ENCODE peak calls at places on chromosomes 4 and X, in ten cellular contexts. I is omental fat pad, P is fibroblast of lung, C is lower lobe of right lung, Z is breast epithelium, K is Panc1, Q is adrenal gland, A is WERI-Rb-1, B is fibroblast of villous mesenchyme, D is AG04449. L is an unnamed sample.

GRCh38 chr4:26568446-26568994 is 15.4 kb upstream of the TBC1D19 start:
- DNase-seq in I (no peak), P (peak), C (no peak), Z (no peak), K (peak), Q (no peak), A (no peak), B (peak), D (peak), L (no peak)

GRCh38 chrX:106894978-106895452 is 8.1 kb downstream of the RIPPLY1 start:
- DNase-seq in I (no peak), P (peak), C (no peak), Z (no peak), K (no peak), Q (peak), A (no peak), B (peak), D (no peak), L (no peak)

GRCh38 chr4:85474818-85475630 is at the start of gene ARHGAP24:
- DNase-seq in I (peak), P (peak), C (peak), Z (peak), K (no peak), Q (peak), A (no peak), B (peak), D (peak), L (peak)

GRCh38 chr4:181823183-181823582 is 420.0 kb upstream of the TENM3 start:
- DNase-seq in I (no peak), P (no peak), C (no peak), Z (no peak), K (no peak), Q (no peak), A (no peak), B (no peak), D (no peak), L (no peak)

GRCh38 chrX:70042399-70043371 is 7.1 kb downstream of the AWAT2 start:
- DNase-seq in I (no peak), P (no peak), C (no peak), Z (no peak), K (no peak), Q (no peak), A (no peak), B (no peak), D (no peak), L (no peak)

GRCh38 chrX:70422886-70423336 is at the start of gene GDPD2:
- DNase-seq in I (no peak), P (peak), C (no peak), Z (no peak), K (no peak), Q (no peak), A (peak), B (no peak), D (no peak), L (no peak)

GRCh38 chr4:102503301-102503746 is 2.2 kb downstream of the NFKB1 start:
- DNase-seq in I (no peak), P (no peak), C (no peak), Z (no peak), K (no peak), Q (no peak), A (no peak), B (no peak), D (no peak), L (no peak)

GRCh38 chrX:9905288-9905687 is 61.9 kb upstream of the CLDN34 start:
- DNase-seq in I (no peak), P (peak), C (no peak), Z (no peak), K (no peak), Q (no peak), A (no peak), B (peak), D (no peak), L (no peak)

GRCh38 chr4:52376107-52376704 is 282.9 kb downstream of the USP46 start:
- DNase-seq in I (no peak), P (peak), C (no peak), Z (no peak), K (peak), Q (no peak), A (no peak), B (peak), D (peak), L (no peak)

GRCh38 chr4:37882665-37883296 is 8.1 kb upstream of the TBC1D1 start:
- DNase-seq in I (no peak), P (no peak), C (no peak), Z (no peak), K (no peak), Q (peak), A (no peak), B (no peak), D (no peak), L (no peak)

GRCh38 chrX:10603612-10604011 is 16.8 kb downstream of the MID1 start:
- DNase-seq in I (no peak), P (no peak), C (no peak), Z (no peak), K (no peak), Q (no peak), A (no peak), B (no peak), D (no peak), L (no peak)

GRCh38 chrX:30893206-30893605 is 4.2 kb upstream of the TAB3 start:
- DNase-seq in I (no peak), P (no peak), C (no peak), Z (no peak), K (no peak), Q (no peak), A (no peak), B (no peak), D (no peak), L (no peak)

GRCh38 chr4:23685481-23685880 is 204.4 kb downstream of the PPARGC1A start:
- DNase-seq in I (no peak), P (no peak), C (no peak), Z (no peak), K (no peak), Q (no peak), A (no peak), B (no peak), D (no peak), L (no peak)

GRCh38 chrX:133742602-133743305 is 242.6 kb downstream of the GPC3 start:
- DNase-seq in I (no peak), P (no peak), C (no peak), Z (no peak), K (no peak), Q (no peak), A (no peak), B (no peak), D (no peak), L (no peak)

GRCh38 chr4:57504139-57504538 is 394.0 kb upstream of the IGFBP7 start:
- DNase-seq in I (no peak), P (no peak), C (no peak), Z (no peak), K (no peak), Q (no peak), A (no peak), B (no peak), D (no peak), L (no peak)

GRCh38 chr4:3306465-3306864 is 13.6 kb downstream of the RGS12 start:
- DNase-seq in I (no peak), P (no peak), C (peak), Z (peak), K (no peak), Q (peak), A (no peak), B (no peak), D (no peak), L (no peak)

GRCh38 chrX:120463241-120463640 is 5.9 kb downstream of the LAMP2 start:
- DNase-seq in I (no peak), P (peak), C (no peak), Z (no peak), K (no peak), Q (no peak), A (no peak), B (peak), D (no peak), L (no peak)

GRCh38 chr4:82429728-82430192 is 502 bp downstream of the HNRNPDL start:
- DNase-seq in I (no peak), P (peak), C (no peak), Z (peak), K (no peak), Q (no peak), A (no peak), B (no peak), D (no peak), L (no peak)

GRCh38 chr4:21733894-21734630 is 214.5 kb downstream of the KCNIP4 start:
- DNase-seq in I (no peak), P (no peak), C (no peak), Z (no peak), K (no peak), Q (no peak), A (no peak), B (no peak), D (no peak), L (no peak)

GRCh38 chrX:44025611-44026010 is 52.4 kb upstream of the NDP start:
- DNase-seq in I (no peak), P (peak), C (no peak), Z (no peak), K (no peak), Q (no peak), A (no peak), B (peak), D (no peak), L (no peak)

GRCh38 chr4:183846951-183847350 is 58.2 kb upstream of the STOX2 start:
- DNase-seq in I (no peak), P (no peak), C (no peak), Z (no peak), K (no peak), Q (no peak), A (no peak), B (no peak), D (no peak), L (no peak)

GRCh38 chr4:1373892-1374705 is 27.1 kb downstream of the UVSSA start:
- DNase-seq in I (no peak), P (no peak), C (peak), Z (peak), K (no peak), Q (peak), A (peak), B (no peak), D (no peak), L (peak)

GRCh38 chr4:55947254-55947882 is 1.4 kb upstream of the CEP135 start:
- DNase-seq in I (no peak), P (peak), C (no peak), Z (no peak), K (peak), Q (peak), A (no peak), B (peak), D (no peak), L (no peak)

GRCh38 chrX:128216364-128216763 is 164.2 kb upstream of the ACTRT1 start:
- DNase-seq in I (no peak), P (no peak), C (no peak), Z (no peak), K (no peak), Q (no peak), A (no peak), B (no peak), D (no peak), L (no peak)

GRCh38 chrX:39308126-39308525 is 506.9 kb downstream of the MID1IP1 start:
- DNase-seq in I (no peak), P (no peak), C (no peak), Z (no peak), K (no peak), Q (no peak), A (no peak), B (peak), D (no peak), L (no peak)

GRCh38 chrX:150361070-150361776 is 1.9 kb upstream of the MAMLD1 start:
- DNase-seq in I (no peak), P (peak), C (peak), Z (no peak), K (no peak), Q (no peak), A (peak), B (no peak), D (no peak), L (peak)

GRCh38 chrX:153922932-153923857 is 2.9 kb downstream of the ARHGAP4 start:
- DNase-seq in I (no peak), P (peak), C (peak), Z (peak), K (no peak), Q (peak), A (peak), B (peak), D (no peak), L (peak)

GRCh38 chrX:149877636-149878035 is 3.3 kb upstream of the MAGEA8 start:
- DNase-seq in I (no peak), P (peak), C (no peak), Z (no peak), K (peak), Q (no peak), A (no peak), B (no peak), D (no peak), L (no peak)

GRCh38 chr4:14915018-14915417 is 87.3 kb upstream of the CPEB2 start:
- DNase-seq in I (no peak), P (no peak), C (no peak), Z (no peak), K (no peak), Q (no peak), A (no peak), B (no peak), D (no peak), L (no peak)

GRCh38 chr4:89101256-89102161 is 9.8 kb upstream of the TIGD2 start:
- DNase-seq in I (no peak), P (no peak), C (no peak), Z (no peak), K (no peak), Q (no peak), A (no peak), B (no peak), D (no peak), L (no peak)

GRCh38 chrX:142998447-142999208 is 27.1 kb upstream of the SPANXN4 start:
- DNase-seq in I (no peak), P (no peak), C (no peak), Z (no peak), K (no peak), Q (no peak), A (no peak), B (no peak), D (no peak), L (no peak)

GRCh38 chrX:72545990-72546389 is 26.7 kb downstream of the HDAC8 start:
- DNase-seq in I (no peak), P (no peak), C (no peak), Z (no peak), K (no peak), Q (no peak), A (no peak), B (no peak), D (no peak), L (no peak)

GRCh38 chrX:20515841-20516461 is 249.2 kb upstream of the RPS6KA3 start:
- DNase-seq in I (no peak), P (peak), C (no peak), Z (no peak), K (peak), Q (no peak), A (no peak), B (peak), D (peak), L (no peak)

GRCh38 chrX:45056428-45057145 is 144.1 kb downstream of the DIPK2B start:
- DNase-seq in I (no peak), P (no peak), C (no peak), Z (no peak), K (no peak), Q (no peak), A (no peak), B (peak), D (no peak), L (no peak)

GRCh38 chr4:66855956-66856355 is 689.3 kb downstream of the CENPC start:
- DNase-seq in I (no peak), P (no peak), C (no peak), Z (no peak), K (no peak), Q (no peak), A (no peak), B (no peak), D (no peak), L (no peak)

GRCh38 chrX:119622356-119623232 is 16.4 kb upstream of the NKRF start:
- DNase-seq in I (no peak), P (peak), C (no peak), Z (no peak), K (no peak), Q (peak), A (no peak), B (peak), D (no peak), L (no peak)

GRCh38 chr4:98555798-98556445 is 102.5 kb downstream of the TSPAN5 start:
- DNase-seq in I (no peak), P (no peak), C (no peak), Z (no peak), K (no peak), Q (no peak), A (no peak), B (no peak), D (no peak), L (no peak)

GRCh38 chr4:153232768-153233167 is 28.5 kb downstream of the TRIM2 start:
- DNase-seq in I (no peak), P (no peak), C (no peak), Z (no peak), K (no peak), Q (no peak), A (peak), B (no peak), D (no peak), L (peak)

GRCh38 chr4:33107813-33108212 is 2387.6 kb downstream of the PCDH7 start:
- DNase-seq in I (no peak), P (no peak), C (no peak), Z (no peak), K (no peak), Q (no peak), A (no peak), B (peak), D (no peak), L (no peak)

DNA sequence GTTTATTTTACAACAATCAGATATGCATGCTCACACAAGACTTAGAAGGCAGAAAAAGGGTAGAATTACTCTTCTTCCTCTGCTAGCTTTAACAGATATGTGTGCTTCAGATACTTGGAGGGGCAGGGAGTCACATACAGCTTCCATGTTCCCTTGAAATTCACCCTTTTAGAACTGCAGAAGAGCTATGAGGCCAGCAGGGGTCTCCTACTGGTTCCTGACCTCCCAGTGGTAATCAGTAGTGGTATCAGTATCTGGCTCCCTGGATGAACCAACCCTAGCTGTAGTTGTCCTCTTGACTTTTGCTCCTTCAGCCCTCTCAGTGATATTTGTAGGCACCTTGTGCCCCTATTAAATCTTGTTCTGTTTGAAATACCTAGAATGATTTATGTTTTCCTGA is 81.5 kb downstream of the RCHY1 start:
- DNase-seq in I (no peak), P (no peak), C (no peak), Z (no peak), K (peak), Q (no peak), A (peak), B (peak), D (no peak), L (no peak)
- TF ChIP-seq CTCF in I (no peak), P (peak), C (no peak), Z (no peak), K (peak), Q (no peak), A (peak), B (peak), D (peak), L (peak)

GRCh38 chrX:146396409-146396808 is 413.2 kb upstream of the CXorf51B start:
- DNase-seq in I (no peak), P (no peak), C (no peak), Z (no peak), K (no peak), Q (no peak), A (no peak), B (no peak), D (no peak), L (no peak)
- TF ChIP-seq CTCF in I (no peak), P (no peak), C (no peak), Z (no peak), K (no peak), Q (no peak), A (no peak), B (no peak), D (no peak), L (no peak)

GRCh38 chrX:12142661-12143060 is 4.4 kb downstream of the FRMPD4 start:
- DNase-seq in I (no peak), P (no peak), C (no peak), Z (no peak), K (no peak), Q (no peak), A (no peak), B (no peak), D (no peak), L (no peak)

GRCh38 chrX:12141511-12141910 is 3.2 kb downstream of the FRMPD4 start:
- DNase-seq in I (no peak), P (no peak), C (no peak), Z (no peak), K (no peak), Q (no peak), A (no peak), B (no peak), D (no peak), L (no peak)

GRCh38 chrX:12139934-12140611 is 1.8 kb downstream of the FRMPD4 start:
- DNase-seq in I (no peak), P (no peak), C (no peak), Z (no peak), K (no peak), Q (no peak), A (no peak), B (no peak), D (no peak), L (no peak)

GRCh38 chrX:12137982-12138365 is 299 bp upstream of the FRMPD4 start:
- DNase-seq in I (no peak), P (no peak), C (no peak), Z (no peak), K (no peak), Q (no peak), A (no peak), B (peak), D (no peak), L (peak)

GRCh38 chrX:12138366-12139313 is at the start of gene FRMPD4:
- DNase-seq in I (no peak), P (no peak), C (no peak), Z (no peak), K (no peak), Q (no peak), A (no peak), B (peak), D (no peak), L (peak)
- TF ChIP-seq CTCF in I (no peak), P (no peak), C (no peak), Z (no peak), K (no peak), Q (no peak), A (no peak), B (peak), D (peak), L (peak)

DNA sequence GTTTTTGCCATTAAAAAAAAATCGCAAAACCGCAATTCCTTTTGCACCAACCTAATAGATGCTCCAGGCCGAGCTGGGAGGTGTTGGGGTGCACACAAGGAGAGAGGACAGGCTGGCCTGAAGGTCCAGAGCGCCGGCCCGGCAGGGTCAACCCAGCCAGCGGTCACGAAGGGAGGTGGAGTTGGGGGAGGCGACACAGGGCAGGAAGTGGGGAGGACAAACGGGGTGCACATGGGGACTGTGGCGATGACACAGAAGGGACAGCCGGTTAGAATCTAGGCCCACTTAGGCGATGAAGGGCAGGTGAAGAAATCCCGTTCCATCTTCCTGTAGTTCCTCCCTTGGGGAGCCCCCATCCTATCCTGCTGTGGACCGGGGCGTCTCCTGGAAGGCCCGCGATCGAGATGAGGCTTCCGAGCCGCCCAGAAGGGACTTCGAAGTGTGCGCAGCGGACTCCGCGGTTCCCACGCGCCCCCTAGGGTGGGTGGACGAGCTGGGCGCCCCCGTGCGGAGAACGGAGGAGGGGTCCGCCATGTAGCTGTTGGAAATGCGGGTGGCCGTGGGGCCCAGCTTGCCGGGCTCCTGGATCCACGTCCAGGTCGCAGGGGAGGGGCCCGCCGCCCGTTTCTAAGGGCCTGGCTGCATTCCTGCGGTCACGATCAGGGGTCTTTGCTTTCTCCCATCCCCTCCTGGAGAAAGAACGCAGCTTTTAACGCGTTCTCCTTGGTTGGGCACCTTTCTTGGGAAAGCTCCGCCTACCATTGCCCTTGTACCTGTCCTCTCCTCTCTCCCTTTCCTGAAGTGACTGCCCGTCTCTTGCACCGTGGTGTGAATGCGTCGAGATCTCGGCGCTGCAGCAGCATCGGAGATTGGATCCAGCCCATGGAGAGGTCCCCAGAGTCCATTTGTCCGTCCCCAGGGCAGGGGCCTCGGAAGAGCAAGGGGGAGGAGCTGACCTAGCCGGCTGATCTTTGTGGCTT is 17.0 kb upstream of the HPF1 start:
- DNase-seq in I (no peak), P (peak), C (no peak), Z (no peak), K (no peak), Q (no peak), A (no peak), B (peak), D (no peak), L (peak)
- TF ChIP-seq CTCF in I (no peak), P (peak), C (peak), Z (no peak), K (no peak), Q (no peak), A (no peak), B (peak), D (peak), L (peak)

DNA sequence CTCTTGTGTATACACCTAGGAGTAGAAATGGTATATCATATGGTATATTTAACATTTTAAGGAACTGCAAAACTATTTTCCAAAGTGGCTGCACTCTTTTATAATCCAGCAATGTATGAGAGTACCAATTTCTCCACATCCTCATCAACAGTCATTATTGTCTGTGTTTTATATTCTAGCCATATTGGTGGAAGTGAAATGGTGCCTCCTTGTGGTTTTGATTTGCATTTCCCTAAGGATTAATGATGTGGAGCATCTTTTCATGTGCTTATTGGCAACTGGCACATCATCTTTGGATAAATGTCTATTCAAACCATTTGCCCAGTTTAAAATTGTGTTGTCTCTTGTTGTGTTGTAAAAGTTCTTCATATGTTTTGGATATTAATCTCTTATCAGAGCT is 9.6 kb downstream of the BMP15 start:
- DNase-seq in I (no peak), P (peak), C (no peak), Z (no peak), K (no peak), Q (no peak), A (no peak), B (peak), D (no peak), L (no peak)
- TF ChIP-seq CTCF in I (no peak), P (peak), C (peak), Z (no peak), K (peak), Q (peak), A (peak), B (peak), D (peak), L (no peak)

L was measured in glutamatergic neuron.